ENCODE peak calls at places on chromosome 22, in nine cellular contexts. One of them, this sample, is unnamed.
A peak's percentile ranks its signal among the peaks of the same experiment; 100 is the strongest.

GRCh38 chr22:48849513-48849912 is 978.2 kb downstream of the BRD1 start:
- DNase-seq in kidney glomerular epithelial cell: no peak
- DNase-seq in NCI-H774: no peak
- DNase-seq in AG04450: no peak
- DNase-seq in glutamatergic neuron: no peak
- DNase-seq in A549: no peak
- DNase-seq in NCI-H146: no peak
- DNase-seq in activated CD4-positive, alpha-beta T cell treated with anti-CD3 and anti-CD28 coated beads, Interleukin-2, amount 50 U/mL, for 24 hours: no peak
- DNase-seq in colonic mucosa: no peak
- DNase-seq in this sample: no peak

GRCh38 chr22:20584872-20585639 is 77.6 kb downstream of the MED15 start:
- DNase-seq in NCI-H774: no peak
- DNase-seq in activated CD4-positive, alpha-beta T cell treated with anti-CD3 and anti-CD28 coated beads, Interleukin-2, amount 50 U/mL, for 24 hours: no peak
- DNase-seq in kidney glomerular epithelial cell: no peak
- DNase-seq in colonic mucosa: no peak
- DNase-seq in AG04450: no peak
- DNase-seq in glutamatergic neuron: no peak
- DNase-seq in A549: no peak
- DNase-seq in NCI-H146: no peak
- DNase-seq in this sample: no peak

GRCh38 chr22:19722175-19722914 is 994 bp upstream of the GP1BB start:
- DNase-seq in colonic mucosa: no peak
- DNase-seq in A549: no peak
- DNase-seq in NCI-H774: no peak
- DNase-seq in AG04450: no peak
- DNase-seq in NCI-H146: no peak
- DNase-seq in glutamatergic neuron: peak; percentile 59
- DNase-seq in kidney glomerular epithelial cell: no peak
- DNase-seq in activated CD4-positive, alpha-beta T cell treated with anti-CD3 and anti-CD28 coated beads, Interleukin-2, amount 50 U/mL, for 24 hours: no peak
- DNase-seq in this sample: no peak

GRCh38 chr22:40363059-40363458 is 7.3 kb upstream of the SGSM3 start:
- DNase-seq in A549: no peak
- DNase-seq in kidney glomerular epithelial cell: no peak
- DNase-seq in activated CD4-positive, alpha-beta T cell treated with anti-CD3 and anti-CD28 coated beads, Interleukin-2, amount 50 U/mL, for 24 hours: no peak
- DNase-seq in NCI-H774: no peak
- DNase-seq in glutamatergic neuron: no peak
- DNase-seq in AG04450: peak; percentile 33
- DNase-seq in NCI-H146: no peak
- DNase-seq in colonic mucosa: no peak
- DNase-seq in this sample: no peak

GRCh38 chr22:46653596-46653995 is 33.4 kb downstream of the GRAMD4 start:
- DNase-seq in A549: no peak
- DNase-seq in kidney glomerular epithelial cell: no peak
- DNase-seq in activated CD4-positive, alpha-beta T cell treated with anti-CD3 and anti-CD28 coated beads, Interleukin-2, amount 50 U/mL, for 24 hours: no peak
- DNase-seq in colonic mucosa: no peak
- DNase-seq in glutamatergic neuron: no peak
- DNase-seq in NCI-H774: no peak
- DNase-seq in NCI-H146: no peak
- DNase-seq in AG04450: no peak
- DNase-seq in this sample: no peak

GRCh38 chr22:43566021-43566420 is 154.2 kb downstream of the MPPED1 start:
- DNase-seq in activated CD4-positive, alpha-beta T cell treated with anti-CD3 and anti-CD28 coated beads, Interleukin-2, amount 50 U/mL, for 24 hours: no peak
- DNase-seq in NCI-H146: no peak
- DNase-seq in glutamatergic neuron: no peak
- DNase-seq in A549: peak; percentile 2
- DNase-seq in NCI-H774: no peak
- DNase-seq in AG04450: no peak
- DNase-seq in kidney glomerular epithelial cell: peak; percentile 23
- DNase-seq in colonic mucosa: no peak
- DNase-seq in this sample: no peak

GRCh38 chr22:32389685-32390084 is 22.4 kb downstream of the RTCB start:
- DNase-seq in glutamatergic neuron: peak; percentile 54
- DNase-seq in A549: peak; percentile 12
- DNase-seq in NCI-H146: no peak
- DNase-seq in NCI-H774: no peak
- DNase-seq in colonic mucosa: no peak
- DNase-seq in AG04450: no peak
- DNase-seq in activated CD4-positive, alpha-beta T cell treated with anti-CD3 and anti-CD28 coated beads, Interleukin-2, amount 50 U/mL, for 24 hours: no peak
- DNase-seq in kidney glomerular epithelial cell: no peak
- DNase-seq in this sample: no peak

GRCh38 chr22:23243006-23243573 is 62.8 kb downstream of the BCR start:
- DNase-seq in activated CD4-positive, alpha-beta T cell treated with anti-CD3 and anti-CD28 coated beads, Interleukin-2, amount 50 U/mL, for 24 hours: peak; percentile 46
- DNase-seq in glutamatergic neuron: no peak
- DNase-seq in NCI-H146: no peak
- DNase-seq in AG04450: no peak
- DNase-seq in colonic mucosa: no peak
- DNase-seq in A549: no peak
- DNase-seq in NCI-H774: no peak
- DNase-seq in kidney glomerular epithelial cell: no peak
- DNase-seq in this sample: no peak

GRCh38 chr22:20530368-20531153 is 23.2 kb downstream of the MED15 start:
- DNase-seq in colonic mucosa: no peak
- DNase-seq in AG04450: no peak
- DNase-seq in kidney glomerular epithelial cell: peak; percentile 88
- DNase-seq in NCI-H774: no peak
- DNase-seq in NCI-H146: no peak
- DNase-seq in glutamatergic neuron: no peak
- DNase-seq in A549: peak; percentile 66
- DNase-seq in activated CD4-positive, alpha-beta T cell treated with anti-CD3 and anti-CD28 coated beads, Interleukin-2, amount 50 U/mL, for 24 hours: no peak
- DNase-seq in this sample: peak; percentile 59

GRCh38 chr22:42630211-42630610 is 10.2 kb downstream of the ATP5MGL start:
- DNase-seq in glutamatergic neuron: no peak
- DNase-seq in A549: no peak
- DNase-seq in colonic mucosa: no peak
- DNase-seq in AG04450: no peak
- DNase-seq in NCI-H774: no peak
- DNase-seq in kidney glomerular epithelial cell: no peak
- DNase-seq in activated CD4-positive, alpha-beta T cell treated with anti-CD3 and anti-CD28 coated beads, Interleukin-2, amount 50 U/mL, for 24 hours: no peak
- DNase-seq in NCI-H146: no peak
- DNase-seq in this sample: no peak

GRCh38 chr22:49032821-49033220 is 794.9 kb downstream of the BRD1 start:
- DNase-seq in AG04450: no peak
- DNase-seq in A549: no peak
- DNase-seq in glutamatergic neuron: no peak
- DNase-seq in NCI-H146: no peak
- DNase-seq in NCI-H774: no peak
- DNase-seq in colonic mucosa: no peak
- DNase-seq in kidney glomerular epithelial cell: no peak
- DNase-seq in activated CD4-positive, alpha-beta T cell treated with anti-CD3 and anti-CD28 coated beads, Interleukin-2, amount 50 U/mL, for 24 hours: no peak
- DNase-seq in this sample: no peak

GRCh38 chr22:23696326-23696851 is 5.6 kb downstream of the RGL4 start:
- DNase-seq in colonic mucosa: no peak
- DNase-seq in AG04450: no peak
- DNase-seq in activated CD4-positive, alpha-beta T cell treated with anti-CD3 and anti-CD28 coated beads, Interleukin-2, amount 50 U/mL, for 24 hours: peak; percentile 52
- DNase-seq in NCI-H146: no peak
- DNase-seq in NCI-H774: no peak
- DNase-seq in A549: no peak
- DNase-seq in kidney glomerular epithelial cell: no peak
- DNase-seq in glutamatergic neuron: no peak
- DNase-seq in this sample: no peak

This sample was measured in HS-27A.